ENCODE peak calls at places on chromosomes 1 and 21, in four cellular contexts. V is HepG2, T is K562, O is SK-N-SH. Q is an unnamed sample.

GRCh38 chr1:40810915-40811314 is 27.3 kb downstream of the KCNQ4 start:
- DNase-seq in V (no peak), T (peak; percentile 32), O (no peak), Q (no peak)

GRCh38 chr21:43956667-43957030 is 55.5 kb upstream of the TRAPPC10 start:
- DNase-seq in V (no peak), T (no peak), O (no peak), Q (no peak)

GRCh38 chr1:27650527-27651175 is 15.7 kb upstream of the FGR start:
- DNase-seq in V (peak; percentile 43), T (peak; percentile 55), O (no peak), Q (no peak)

GRCh38 chr1:31373897-31374486 is 1.1 kb upstream of the FABP3 start:
- DNase-seq in V (no peak), T (no peak), O (no peak), Q (no peak)

GRCh38 chr21:43937051-43937832 is 72.2 kb downstream of the AGPAT3 start:
- DNase-seq in V (peak; percentile 36), T (peak; percentile 83), O (no peak), Q (no peak)

GRCh38 chr1:25758466-25759070 is 41.4 kb upstream of the SELENON start:
- DNase-seq in V (peak; percentile 13), T (no peak), O (no peak), Q (no peak)

GRCh38 chr1:9703681-9704080 is 52.1 kb downstream of the PIK3CD start:
- DNase-seq in V (no peak), T (no peak), O (no peak), Q (no peak)

GRCh38 chr1:4050998-4051397 is 150.9 kb upstream of the C1orf174 start:
- DNase-seq in V (no peak), T (no peak), O (no peak), Q (no peak)

GRCh38 chr1:108860190-108860907 is 3.5 kb upstream of the AKNAD1 start:
- DNase-seq in V (no peak), T (no peak), O (no peak), Q (no peak)

GRCh38 chr1:177181631-177182291 is 11.0 kb downstream of the BRINP2 start:
- DNase-seq in V (peak; percentile 21), T (peak; percentile 77), O (peak; percentile 88), Q (no peak)

DNA sequence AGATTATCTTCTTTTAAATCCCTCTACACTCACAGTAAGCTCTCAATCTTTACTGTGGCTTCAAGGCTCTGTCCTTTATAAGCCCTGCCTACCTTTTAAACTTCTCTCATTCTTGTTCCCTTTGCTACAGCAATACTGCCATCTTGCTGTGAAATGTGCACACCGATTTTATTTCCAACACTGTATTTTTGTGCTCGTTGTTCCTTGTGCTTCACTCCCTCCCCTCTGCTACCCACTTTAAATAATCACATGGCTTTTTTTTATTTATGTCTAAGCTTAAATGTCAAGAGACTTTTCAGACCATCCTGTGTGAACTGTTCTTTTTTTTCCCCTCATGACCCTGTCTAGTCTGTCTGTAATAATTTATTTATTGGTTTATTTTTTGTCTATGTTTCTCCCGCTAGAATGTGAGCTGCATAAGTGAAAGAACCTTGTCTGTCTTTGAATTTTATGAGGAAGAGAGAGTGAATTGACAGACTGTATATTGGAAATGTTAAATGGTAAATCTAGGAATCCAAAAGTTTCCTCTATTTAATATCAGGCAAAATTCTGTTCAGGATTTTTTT is 45.7 kb downstream of the ABCD3 start:
- DNase-seq in V (peak; percentile 71), T (peak; percentile 52), O (peak; percentile 4), Q (no peak)
- TF ChIP-seq POLR2AphosphoS5 in V (no peak), T (no peak), O (no peak), Q (no peak)

DNA sequence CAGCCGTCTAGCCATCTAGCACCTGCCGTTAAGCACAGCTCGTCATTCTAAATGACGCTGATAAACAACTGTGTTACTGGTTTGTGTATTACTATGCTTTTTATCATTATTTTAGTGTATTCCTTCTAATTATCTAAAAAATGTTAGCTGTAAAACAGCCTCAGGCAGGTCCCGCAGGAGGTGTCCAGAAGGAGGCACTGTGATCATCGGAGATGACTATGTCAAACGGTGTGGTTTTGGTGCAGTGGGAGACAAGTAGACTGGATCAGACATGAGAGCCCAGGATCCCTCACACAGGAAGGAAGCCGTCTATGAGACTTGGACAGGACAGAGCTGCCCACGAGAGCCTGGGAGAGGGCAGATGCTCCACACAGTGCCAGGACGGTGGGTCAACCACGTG is 55.3 kb upstream of the COL6A1 start:
- DNase-seq in V (no peak), T (no peak), O (no peak), Q (no peak)
- TF ChIP-seq SMC3 in V (no peak), T (no peak), O (no peak), Q (no peak)

DNA sequence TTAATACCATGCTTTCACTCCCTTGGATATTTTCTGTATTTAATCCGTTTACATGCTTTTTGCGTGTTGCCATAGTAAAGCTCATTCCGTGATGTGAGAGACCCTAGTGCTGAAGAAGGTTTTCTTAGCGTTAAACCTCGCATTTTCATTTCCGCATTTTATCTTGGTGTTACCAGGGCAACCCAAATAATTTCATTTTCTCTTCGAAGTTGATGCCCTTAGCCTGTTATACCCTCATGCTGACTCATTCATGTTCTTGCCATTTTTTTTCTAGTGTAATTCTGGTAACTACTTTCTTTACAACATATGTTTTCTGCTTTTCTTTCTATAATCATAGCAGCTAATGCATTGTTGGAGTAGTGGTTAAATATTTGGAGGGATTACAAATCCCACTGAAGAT is 37.2 kb downstream of the LRRC8C start:
- DNase-seq in V (no peak), T (no peak), O (no peak), Q (peak; percentile 94)
- TF ChIP-seq CHD2 in V (no peak), T (no peak), O (no peak), Q (peak; percentile 77)

GRCh38 chr1:173328961-173329360 is 121.8 kb upstream of the TNFSF4 start:
- DNase-seq in V (no peak), T (no peak), O (no peak), Q (no peak)
- TF ChIP-seq POLR2AphosphoS5 in V (no peak), T (no peak), O (no peak), Q (no peak)

DNA sequence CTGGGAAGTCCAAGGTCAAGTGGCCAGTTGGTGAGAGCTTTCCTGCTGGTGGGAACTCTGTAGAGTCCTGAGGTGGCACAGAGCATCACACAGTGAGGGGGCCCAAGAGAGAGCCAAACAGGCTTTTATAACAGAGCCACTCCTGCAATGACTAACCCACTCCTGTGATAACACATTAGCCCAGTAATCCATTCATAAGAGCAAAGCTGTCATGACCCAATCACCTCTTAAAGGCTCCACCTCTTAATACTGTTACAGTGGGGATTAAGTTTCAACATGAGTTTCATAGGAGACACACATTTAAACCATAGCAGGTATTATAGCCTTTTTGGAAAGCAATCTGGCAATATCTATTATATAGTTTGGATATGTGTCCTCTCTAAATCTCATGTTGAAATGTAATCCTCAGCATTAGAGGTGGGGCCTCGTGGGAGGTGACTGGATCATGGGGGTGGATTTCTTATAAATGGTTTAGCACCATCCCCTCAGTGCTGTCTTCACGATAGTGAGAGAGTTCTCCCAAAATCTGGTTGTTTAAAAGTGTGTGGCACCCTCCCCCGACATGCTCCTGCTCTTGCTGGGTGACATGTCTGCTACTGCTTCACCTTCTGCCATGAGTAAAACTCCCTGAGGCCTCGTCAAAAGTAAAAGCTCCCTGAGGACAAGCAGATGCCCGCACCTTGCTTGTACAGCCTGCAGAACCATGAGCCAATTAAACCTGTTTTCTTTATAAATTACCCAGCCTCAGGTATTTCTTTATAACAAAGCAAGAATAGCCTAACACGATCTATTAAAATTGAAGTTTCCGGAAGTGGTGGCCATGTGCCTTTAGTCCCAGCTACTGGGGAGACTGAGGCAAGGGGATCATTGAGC is 64.5 kb downstream of the CD58 start:
- DNase-seq in V (no peak), T (peak; percentile 54), O (no peak), Q (no peak)
- TF ChIP-seq SMC3 in V (no peak), T (no peak), O (no peak), Q (no peak)

GRCh38 chr1:59852117-59852516 is 37.4 kb downstream of the HOOK1 start:
- DNase-seq in V (no peak), T (no peak), O (no peak), Q (no peak)
- TF ChIP-seq CHD2 in V (no peak), T (no peak), O (no peak), Q (no peak)

GRCh38 chr1:234214129-234214910 is 158.9 kb upstream of the COA6 start:
- DNase-seq in V (no peak), T (no peak), O (peak; percentile 87), Q (no peak)

GRCh38 chr1:234217316-234217840 is 155.9 kb upstream of the COA6 start:
- DNase-seq in V (no peak), T (no peak), O (no peak), Q (no peak)

GRCh38 chr1:234216116-234216703 is 157.0 kb upstream of the COA6 start:
- DNase-seq in V (no peak), T (no peak), O (no peak), Q (peak; percentile 45)

GRCh38 chr1:234213576-234214128 is 159.6 kb upstream of the COA6 start:
- DNase-seq in V (no peak), T (no peak), O (no peak), Q (no peak)

GRCh38 chr1:234214911-234215892 is 158.1 kb upstream of the COA6 start:
- DNase-seq in V (no peak), T (no peak), O (no peak), Q (no peak)
- TF ChIP-seq POLR2AphosphoS5 in V (no peak), T (no peak), O (no peak), Q (no peak)

DNA sequence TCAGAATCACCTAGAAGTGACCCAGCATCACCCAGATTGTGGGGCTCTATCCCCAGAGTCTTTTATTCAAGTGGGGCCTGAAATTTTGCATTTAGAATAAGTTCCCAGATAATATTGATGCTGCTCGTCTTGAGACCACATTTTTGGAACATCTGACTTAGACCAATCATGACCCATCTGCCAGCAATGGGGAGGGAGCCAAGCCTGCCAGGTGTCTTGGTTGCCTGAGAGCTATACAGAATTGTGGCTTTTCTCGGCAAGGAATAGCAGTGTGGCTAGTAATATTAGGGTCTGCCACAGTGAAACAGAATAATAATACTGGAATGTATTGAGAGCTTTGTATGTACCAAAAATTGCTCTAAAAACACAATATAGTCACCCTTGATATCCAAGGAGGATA is 31.1 kb upstream of the RGS8 start:
- DNase-seq in V (no peak), T (no peak), O (no peak), Q (no peak)
- TF ChIP-seq SMC3 in V (no peak), T (no peak), O (no peak), Q (no peak)

DNA sequence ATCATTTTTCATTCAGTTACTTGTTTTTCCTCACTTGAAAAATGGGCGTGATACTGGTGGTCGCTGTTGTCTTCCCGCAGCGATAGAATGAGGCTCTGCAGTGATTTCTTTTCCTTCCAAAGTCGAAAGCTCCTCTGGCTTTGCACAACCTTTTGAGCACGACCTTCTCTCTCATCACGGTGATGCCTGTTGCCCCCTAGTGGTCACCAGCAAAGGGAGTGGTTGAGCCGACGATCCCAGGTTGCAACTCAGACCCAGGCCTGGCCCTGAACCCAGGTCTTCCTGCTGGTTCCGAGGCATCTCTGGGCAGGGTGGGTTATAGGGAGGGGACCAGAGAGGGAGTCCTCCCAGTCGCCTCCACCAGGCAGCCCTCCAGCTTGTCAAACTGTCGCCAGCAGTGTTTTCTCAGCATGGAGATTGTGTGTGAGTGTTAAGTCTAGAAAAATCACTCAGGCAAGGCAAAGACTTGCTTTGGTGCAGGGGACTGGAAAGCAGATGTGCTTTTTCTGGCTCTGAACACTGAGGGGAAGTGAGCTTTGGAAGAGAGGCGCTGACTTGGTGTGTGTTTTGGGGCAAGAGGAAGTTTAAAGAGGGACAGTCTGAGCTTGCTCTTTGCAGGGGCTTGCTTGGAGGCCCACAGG is 285.3 kb downstream of the CAMTA1 start:
- DNase-seq in V (peak; percentile 43), T (peak; percentile 70), O (peak; percentile 87), Q (peak; percentile 3)
- TF ChIP-seq CHD2 in V (no peak), T (no peak), O (no peak), Q (no peak)

Q was measured in GM12878.